ENCODE peak calls at places on chromosomes 13 and 19, in ten cellular contexts. E is PC-9, Q is cardiac fibroblast, F is foreskin fibroblast, L is fibroblast of lung, R is AG04450, X is kidney, Z is MM.1S, Y is tibial nerve, P is astrocyte of the cerebellum. N is an unnamed sample.

GRCh38 chr13:61149333-61149730 is 266.3 kb downstream of the PCDH20 start:
- DNase-seq in E (no peak), Q (no peak), F (no peak), L (peak), R (no peak), X (no peak), Z (no peak), Y (no peak), P (no peak), N (no peak)

GRCh38 chr13:106232680-106233079 is 302.8 kb downstream of the EFNB2 start:
- DNase-seq in E (no peak), Q (no peak), F (no peak), L (no peak), R (no peak), X (no peak), Z (no peak), Y (no peak), P (no peak), N (no peak)

GRCh38 chr19:35718345-35719041 is 690 bp downstream of the KMT2B start:
- DNase-seq in E (peak), Q (peak), F (peak), L (peak), R (no peak), X (peak), Z (peak), Y (no peak), P (no peak), N (no peak)

GRCh38 chr19:4773047-4773640 is 18.4 kb upstream of the FEM1A start:
- DNase-seq in E (no peak), Q (no peak), F (no peak), L (no peak), R (no peak), X (no peak), Z (no peak), Y (no peak), P (no peak), N (no peak)

GRCh38 chr13:24097064-24097463 is 63.5 kb upstream of the SPATA13 start:
- DNase-seq in E (no peak), Q (peak), F (no peak), L (peak), R (peak), X (no peak), Z (no peak), Y (no peak), P (no peak), N (peak)

GRCh38 chr19:19064098-19064722 is 416 bp downstream of the SLC25A42 start:
- DNase-seq in E (no peak), Q (no peak), F (no peak), L (no peak), R (no peak), X (no peak), Z (peak), Y (no peak), P (no peak), N (no peak)

GRCh38 chr19:3452456-3453068 is 27.8 kb downstream of the SMIM24 start:
- DNase-seq in E (no peak), Q (no peak), F (no peak), L (no peak), R (no peak), X (no peak), Z (no peak), Y (no peak), P (no peak), N (no peak)

GRCh38 chr19:50501186-50501567 is 9.8 kb downstream of the JOSD2 start:
- DNase-seq in E (no peak), Q (no peak), F (no peak), L (no peak), R (no peak), X (peak), Z (no peak), Y (no peak), P (no peak), N (no peak)

GRCh38 chr19:48858984-48859710 is 9.3 kb downstream of the PLEKHA4 start:
- DNase-seq in E (no peak), Q (no peak), F (no peak), L (no peak), R (no peak), X (peak), Z (no peak), Y (no peak), P (no peak), N (no peak)

GRCh38 chr19:44653977-44654784 is 10.5 kb downstream of the PVR start:
- DNase-seq in E (peak), Q (peak), F (peak), L (peak), R (no peak), X (peak), Z (peak), Y (peak), P (no peak), N (no peak)

GRCh38 chr13:78137404-78138142 is 218.9 kb upstream of the EDNRB start:
- DNase-seq in E (peak), Q (peak), F (peak), L (peak), R (peak), X (no peak), Z (peak), Y (peak), P (peak), N (peak)

GRCh38 chr19:37537391-37537947 is 30.7 kb downstream of the ZNF793 start:
- DNase-seq in E (no peak), Q (peak), F (no peak), L (peak), R (no peak), X (no peak), Z (no peak), Y (no peak), P (no peak), N (no peak)

GRCh38 chr19:46404039-46404883 is 9.1 kb downstream of the CCDC8 start:
- DNase-seq in E (no peak), Q (no peak), F (peak), L (peak), R (no peak), X (peak), Z (no peak), Y (peak), P (no peak), N (no peak)

GRCh38 chr19:46402725-46403124 is 10.6 kb downstream of the CCDC8 start:
- DNase-seq in E (no peak), Q (no peak), F (no peak), L (no peak), R (no peak), X (peak), Z (no peak), Y (no peak), P (no peak), N (no peak)

GRCh38 chr19:46408611-46409039 is 4.7 kb downstream of the CCDC8 start:
- DNase-seq in E (no peak), Q (no peak), F (peak), L (no peak), R (no peak), X (peak), Z (no peak), Y (peak), P (no peak), N (no peak)

GRCh38 chr19:46407891-46408426 is 5.4 kb downstream of the CCDC8 start:
- DNase-seq in E (no peak), Q (no peak), F (peak), L (no peak), R (no peak), X (peak), Z (no peak), Y (no peak), P (no peak), N (no peak)

DNA sequence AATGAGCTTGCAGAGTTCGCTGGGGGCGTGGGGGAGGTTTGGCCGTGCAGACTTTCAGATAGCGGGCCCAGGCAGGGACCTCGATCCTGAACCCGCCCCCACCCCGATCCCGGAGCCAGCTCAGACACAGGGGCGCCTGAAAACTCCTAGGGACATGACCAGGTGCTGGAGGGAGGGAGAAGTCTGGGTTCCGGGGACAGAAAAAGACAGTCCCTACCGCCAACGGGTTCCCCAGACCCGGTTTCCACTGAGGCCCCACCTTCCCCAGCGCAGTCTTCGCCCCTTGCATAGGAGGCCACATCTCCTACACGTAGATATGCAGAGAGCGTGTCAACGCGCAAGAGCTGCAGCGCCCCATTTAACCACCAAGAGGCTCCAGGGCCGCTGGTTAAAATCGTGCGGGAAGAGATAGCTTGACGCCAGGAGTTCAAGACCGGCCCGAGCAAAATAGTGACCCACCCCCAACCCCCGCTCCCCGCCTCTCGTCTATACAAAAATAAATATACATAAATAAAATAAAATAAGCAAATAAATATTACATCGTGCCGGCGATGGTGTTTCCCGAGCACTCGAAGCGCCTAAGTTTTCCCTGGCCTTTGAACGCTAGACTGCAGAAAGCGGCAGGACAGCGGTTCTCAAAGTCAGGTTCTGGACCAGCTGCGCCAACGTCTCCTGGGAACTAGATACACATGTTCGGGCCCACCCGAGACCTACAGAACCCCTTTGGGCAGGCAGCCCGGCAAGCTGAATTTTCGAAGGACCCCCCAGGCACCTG is 8.3 kb downstream of the CCDC8 start:
- DNase-seq in E (no peak), Q (no peak), F (peak), L (no peak), R (no peak), X (peak), Z (no peak), Y (no peak), P (no peak), N (no peak)
- TF ChIP-seq CTCF in E (no peak), Q (no peak), F (no peak), L (no peak), R (peak), X (no peak), Z (no peak), Y (no peak), P (no peak), N (no peak)

GRCh38 chr13:41071775-41072174 is 10.5 kb downstream of the WBP4 start:
- DNase-seq in E (no peak), Q (no peak), F (peak), L (no peak), R (no peak), X (no peak), Z (no peak), Y (no peak), P (no peak), N (no peak)

GRCh38 chr13:41075485-41075884 is 14.2 kb downstream of the WBP4 start:
- DNase-seq in E (no peak), Q (no peak), F (no peak), L (no peak), R (no peak), X (no peak), Z (no peak), Y (no peak), P (no peak), N (no peak)

GRCh38 chr13:41074523-41074922 is 13.2 kb downstream of the WBP4 start:
- DNase-seq in E (no peak), Q (no peak), F (no peak), L (no peak), R (no peak), X (no peak), Z (no peak), Y (no peak), P (no peak), N (no peak)

GRCh38 chr13:41077475-41077874 is 16.2 kb downstream of the WBP4 start:
- DNase-seq in E (no peak), Q (no peak), F (no peak), L (no peak), R (no peak), X (no peak), Z (no peak), Y (no peak), P (no peak), N (no peak)

DNA sequence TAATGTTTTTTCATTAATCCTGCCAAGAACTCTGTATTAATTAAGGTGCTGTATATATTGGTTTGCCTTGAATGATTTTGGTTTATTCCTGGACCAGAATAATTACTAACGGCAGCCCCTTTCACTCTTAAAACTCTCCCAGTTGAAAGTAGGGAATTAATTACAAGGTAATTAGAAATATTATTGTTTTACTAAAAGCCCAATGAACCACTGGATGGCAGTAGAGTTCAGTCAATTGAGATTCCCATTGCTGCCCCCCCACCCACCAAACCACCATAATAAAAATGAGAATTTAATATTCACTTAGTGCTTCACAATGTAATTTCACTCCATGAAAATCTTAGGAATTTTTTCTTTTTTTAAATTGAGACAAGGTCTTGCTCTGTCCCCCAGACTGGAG is 13.7 kb downstream of the WBP4 start:
- DNase-seq in E (peak), Q (peak), F (peak), L (peak), R (no peak), X (no peak), Z (peak), Y (peak), P (peak), N (no peak)
- H3K4me3 ChIP-seq in E (no peak), Q (no peak), F (no peak), L (no peak), R (no peak), X (no peak), Z (no peak), Y (no peak), P (no peak), N (no peak)

GRCh38 chr19:13100031-13100588 is 2.5 kb downstream of the LYL1 start:
- DNase-seq in E (no peak), Q (peak), F (no peak), L (peak), R (no peak), X (no peak), Z (no peak), Y (no peak), P (no peak), N (no peak)
- TF ChIP-seq CTCF in E (no peak), Q (no peak), F (no peak), L (no peak), R (no peak), X (no peak), Z (no peak), Y (no peak), P (no peak), N (no peak)

DNA sequence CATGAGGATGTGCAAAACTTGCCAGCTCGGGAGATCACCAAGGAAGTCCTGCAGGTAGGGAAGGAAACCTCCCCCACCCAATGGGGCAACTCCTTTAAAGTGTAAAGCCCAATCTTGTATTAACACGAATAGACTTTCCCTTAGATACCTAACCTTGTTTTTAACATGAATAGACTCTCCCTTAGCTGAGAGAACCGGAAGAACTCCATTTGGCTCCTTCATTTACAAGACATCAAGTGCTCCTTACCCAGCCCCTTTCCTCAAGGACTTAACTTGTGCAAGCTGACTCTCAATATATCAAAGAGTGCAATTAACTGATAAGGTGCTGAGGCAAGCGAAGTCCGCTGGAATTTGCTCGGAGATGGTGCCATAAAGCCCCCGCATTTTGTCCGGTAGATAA is 9.9 kb upstream of the ZNF90 start:
- DNase-seq in E (no peak), Q (no peak), F (no peak), L (no peak), R (no peak), X (no peak), Z (no peak), Y (no peak), P (no peak), N (no peak)
- H3K4me3 ChIP-seq in E (no peak), Q (no peak), F (no peak), L (no peak), R (no peak), X (no peak), Z (no peak), Y (no peak), P (no peak), N (no peak)

DNA sequence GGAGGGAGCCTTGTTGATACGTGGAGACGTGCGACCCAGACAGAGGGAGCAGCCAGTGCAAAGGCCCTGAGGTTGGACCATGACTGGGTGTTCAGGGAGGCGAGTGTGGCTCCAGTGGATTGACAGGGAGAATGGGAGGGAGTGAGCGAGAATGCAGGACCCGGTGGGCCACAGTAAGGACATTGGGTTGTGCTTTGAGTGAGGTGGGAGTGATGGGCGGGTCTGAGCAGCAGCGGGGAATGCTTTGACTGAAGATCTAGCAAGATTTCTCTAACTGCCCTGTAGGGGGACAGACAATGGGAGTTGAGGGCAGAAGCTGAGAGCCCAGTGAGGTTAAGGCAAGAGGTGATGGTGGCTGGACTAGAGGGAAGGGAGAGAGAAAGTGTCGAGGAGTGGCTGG is 7.7 kb upstream of the NANOS2 start:
- DNase-seq in E (no peak), Q (no peak), F (no peak), L (no peak), R (no peak), X (peak), Z (no peak), Y (no peak), P (no peak), N (no peak)
- TF ChIP-seq CTCF in E (no peak), Q (peak), F (no peak), L (no peak), R (peak), X (no peak), Z (peak), Y (no peak), P (no peak), N (peak)

GRCh38 chr13:35891973-35892441 is 239.2 kb downstream of the DCLK1 start:
- DNase-seq in E (peak), Q (peak), F (peak), L (peak), R (no peak), X (no peak), Z (no peak), Y (no peak), P (no peak), N (peak)
- H3K4me3 ChIP-seq in E (no peak), Q (no peak), F (no peak), L (no peak), R (no peak), X (no peak), Z (no peak), Y (no peak), P (no peak), N (no peak)

GRCh38 chr13:45119990-45120864 is at the start of gene GTF2F2:
- DNase-seq in E (peak), Q (peak), F (peak), L (peak), R (peak), X (peak), Z (peak), Y (peak), P (peak), N (peak)
- TF ChIP-seq CTCF in E (no peak), Q (no peak), F (no peak), L (no peak), R (no peak), X (no peak), Z (no peak), Y (peak), P (no peak), N (no peak)

GRCh38 chr13:21077360-21078353 is 16.3 kb upstream of the LATS2 start:
- DNase-seq in E (no peak), Q (no peak), F (no peak), L (no peak), R (no peak), X (peak), Z (no peak), Y (no peak), P (no peak), N (no peak)

GRCh38 chr13:21078501-21078900 is 17.1 kb upstream of the LATS2 start:
- DNase-seq in E (no peak), Q (no peak), F (peak), L (no peak), R (no peak), X (no peak), Z (no peak), Y (no peak), P (no peak), N (no peak)

GRCh38 chr13:21079206-21079605 is 17.8 kb upstream of the LATS2 start:
- DNase-seq in E (no peak), Q (no peak), F (no peak), L (peak), R (no peak), X (no peak), Z (no peak), Y (no peak), P (no peak), N (no peak)

GRCh38 chr13:21081926-21082325 is 20.5 kb upstream of the LATS2 start:
- DNase-seq in E (no peak), Q (no peak), F (no peak), L (no peak), R (no peak), X (no peak), Z (no peak), Y (no peak), P (no peak), N (no peak)

GRCh38 chr13:21079761-21080730 is 18.7 kb upstream of the LATS2 start:
- DNase-seq in E (peak), Q (peak), F (peak), L (peak), R (peak), X (no peak), Z (no peak), Y (peak), P (no peak), N (peak)
- H3K4me3 ChIP-seq in E (peak), Q (peak), F (no peak), L (peak), R (peak), X (peak), Z (no peak), Y (no peak), P (peak), N (peak)

DNA sequence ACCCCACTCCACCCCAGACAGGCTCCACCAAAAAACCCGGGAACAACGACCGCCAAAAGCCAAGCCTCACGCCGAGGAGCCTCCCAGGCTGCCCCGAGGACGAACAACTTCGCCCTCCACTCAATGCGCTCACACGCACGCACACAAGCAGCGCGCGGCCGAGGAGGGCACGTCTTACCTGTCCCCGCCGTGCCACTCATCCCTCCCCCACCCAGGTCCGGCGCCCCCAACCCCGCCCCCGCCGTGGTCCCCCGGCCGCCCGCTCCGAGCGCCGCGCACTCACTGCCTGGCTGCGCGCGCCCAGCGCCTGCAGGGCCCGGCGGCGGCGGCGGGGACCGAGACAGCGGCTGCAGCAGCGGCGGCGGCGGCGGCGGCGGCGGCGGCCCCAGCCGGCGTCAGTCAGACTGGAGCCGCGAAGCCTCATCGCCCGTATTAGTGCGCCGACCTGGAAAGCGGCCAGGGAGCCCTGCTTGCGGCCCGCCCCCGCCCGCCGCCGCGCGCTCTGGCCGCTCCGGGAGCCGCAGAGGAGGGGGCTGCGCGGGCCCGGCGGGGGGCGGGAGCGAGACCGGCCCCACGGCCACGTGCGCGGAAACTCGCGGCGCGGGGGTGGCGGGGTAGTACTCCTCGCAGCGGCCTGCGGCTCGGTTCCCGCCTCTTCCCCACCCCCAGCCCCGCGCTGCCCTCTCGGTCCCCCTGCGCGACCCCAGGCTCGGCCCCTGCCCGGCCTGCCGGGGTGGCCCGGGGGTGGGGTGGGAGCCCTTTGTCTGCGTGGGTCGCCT is at the start of gene SMAD9:
- DNase-seq in E (peak), Q (peak), F (peak), L (peak), R (no peak), X (peak), Z (peak), Y (peak), P (peak), N (no peak)
- TF ChIP-seq CTCF in E (no peak), Q (no peak), F (no peak), L (no peak), R (no peak), X (no peak), Z (no peak), Y (no peak), P (no peak), N (no peak)

N was measured in epithelial cell of proximal tubule.